ENCODE peak calls at places on chromosomes 3 and 15, in five cellular contexts. B is gastrocnemius medialis, A is uterus, S is adrenal gland, E is breast epithelium. T is an unnamed sample.

GRCh38 chr15:31272558-31273257 is 53.9 kb upstream of the KLF13 start:
- DNase-seq in S (peak), B (peak), A (no peak), E (peak), T (no peak)

GRCh38 chr3:159669024-159669476 is 319.6 kb upstream of the IL12A start:
- DNase-seq in B (no peak), E (no peak), S (no peak), A (no peak), T (no peak)

GRCh38 chr3:104291878-104292277 is 1074.8 kb upstream of the ALCAM start:
- DNase-seq in A (no peak), B (no peak), S (no peak), E (no peak), T (no peak)

GRCh38 chr3:116291141-116291540 is 154.1 kb downstream of the LSAMP start:
- DNase-seq in E (no peak), S (no peak), B (no peak), A (no peak), T (no peak)

GRCh38 chr3:143820466-143821221 is 27.6 kb downstream of the SLC9A9 start:
- DNase-seq in S (peak), B (no peak), E (no peak), A (no peak), T (no peak)

GRCh38 chr3:10228248-10228950 is 19.9 kb upstream of the TATDN2 start:
- DNase-seq in S (no peak), B (no peak), E (no peak), A (no peak), T (no peak)

GRCh38 chr3:138923531-138923994 is 23.4 kb downstream of the FOXL2 start:
- DNase-seq in S (peak), B (peak), E (peak), A (peak), T (peak)

GRCh38 chr3:140358696-140359095 is 319.2 kb upstream of the TRIM42 start:
- DNase-seq in A (no peak), E (no peak), S (no peak), B (no peak), T (no peak)

GRCh38 chr15:100202309-100202943 is 139.3 kb downstream of the ADAMTS17 start:
- DNase-seq in S (no peak), B (no peak), A (no peak), E (no peak), T (no peak)

GRCh38 chr3:31377045-31377642 is 155.6 kb upstream of the STT3B start:
- DNase-seq in E (no peak), B (no peak), A (no peak), S (no peak), T (no peak)

GRCh38 chr3:170689218-170689874 is 103.5 kb upstream of the SLC7A14 start:
- DNase-seq in B (peak), E (peak), A (no peak), S (no peak), T (no peak)

GRCh38 chr3:24299236-24299635 is 195.4 kb downstream of the THRB start:
- DNase-seq in B (no peak), S (no peak), A (no peak), E (no peak), T (no peak)

GRCh38 chr3:129036234-129037092 is 24.1 kb upstream of the GP9 start:
- DNase-seq in S (no peak), B (no peak), A (no peak), E (no peak), T (no peak)

GRCh38 chr15:22838292-22839042 is at the start of gene NIPA2:
- DNase-seq in A (peak), S (peak), B (peak), E (peak), T (peak)

GRCh38 chr3:54891540-54891897 is 36.3 kb downstream of the LRTM1 start:
- DNase-seq in E (peak), B (peak), S (peak), A (peak), T (no peak)

GRCh38 chr3:182755308-182756106 is 37.8 kb upstream of the ATP11B start:
- DNase-seq in B (no peak), A (no peak), E (no peak), S (no peak), T (no peak)

GRCh38 chr15:99955181-99955525 is 221.9 kb upstream of the LYSMD4 start:
- DNase-seq in S (peak), A (no peak), B (no peak), E (peak), T (no peak)

GRCh38 chr15:52287114-52287513 is 8.5 kb downstream of the MYO5C start:
- DNase-seq in S (no peak), E (no peak), B (no peak), A (no peak), T (no peak)

GRCh38 chr15:99967841-99968371 is 234.7 kb upstream of the LYSMD4 start:
- DNase-seq in E (no peak), B (no peak), A (no peak), S (peak), T (no peak)

GRCh38 chr3:98784666-98785600 is 21.8 kb downstream of the ST3GAL6 start:
- DNase-seq in A (no peak), S (no peak), B (no peak), E (no peak), T (no peak)

GRCh38 chr3:10470666-10471336 is 34.6 kb downstream of the ATP2B2 start:
- DNase-seq in A (no peak), E (no peak), S (no peak), B (peak), T (no peak)

GRCh38 chr15:99669250-99669649 is 64.0 kb downstream of the LYSMD4 start:
- DNase-seq in B (no peak), E (no peak), S (no peak), A (no peak), T (no peak)

GRCh38 chr3:16460273-16460672 is 53.2 kb downstream of the RFTN1 start:
- DNase-seq in E (no peak), S (no peak), A (no peak), B (no peak), T (no peak)

GRCh38 chr3:158058775-158059174 is 47.4 kb downstream of the SHOX2 start:
- DNase-seq in A (no peak), S (no peak), B (no peak), E (no peak), T (no peak)

GRCh38 chr3:105527538-105527937 is 160.8 kb downstream of the ALCAM start:
- DNase-seq in S (no peak), A (no peak), B (no peak), E (no peak), T (no peak)

GRCh38 chr3:9884555-9885165 is 4.6 kb upstream of the CIDEC start:
- DNase-seq in E (no peak), B (peak), S (peak), A (peak), T (peak)

GRCh38 chr3:60154011-60154410 is 1097.2 kb downstream of the FHIT start:
- DNase-seq in E (no peak), S (no peak), B (no peak), A (no peak), T (no peak)

GRCh38 chr3:67402873-67403272 is 251.5 kb downstream of the SUCLG2 start:
- DNase-seq in E (no peak), S (no peak), B (no peak), A (no peak), T (no peak)

GRCh38 chr3:152270145-152270870 is 1.6 kb downstream of the MBNL1 start:
- DNase-seq in A (no peak), E (no peak), S (no peak), B (no peak), T (peak)

GRCh38 chr3:12948891-12949711 is 107.7 kb upstream of the RPL32 start:
- DNase-seq in E (no peak), S (peak), B (no peak), A (no peak), T (peak)

GRCh38 chr3:27326211-27326948 is 42.8 kb downstream of the NEK10 start:
- DNase-seq in E (no peak), S (no peak), A (peak), B (peak), T (no peak)

GRCh38 chr15:92413511-92413910 is 19.8 kb downstream of the ST8SIA2 start:
- DNase-seq in B (no peak), E (no peak), A (no peak), S (no peak), T (no peak)

GRCh38 chr3:117903226-117903625 is 1131.4 kb downstream of the IGSF11 start:
- DNase-seq in S (no peak), B (no peak), E (no peak), A (no peak), T (no peak)

GRCh38 chr15:99749386-99749785 is 16.1 kb upstream of the LYSMD4 start:
- DNase-seq in A (no peak), B (no peak), S (no peak), E (no peak), T (peak)

GRCh38 chr3:186287723-186288122 is 74.3 kb downstream of the DGKG start:
- DNase-seq in S (no peak), E (no peak), A (no peak), B (no peak), T (no peak)

GRCh38 chr15:100633763-100634075 is 31.3 kb downstream of the ASB7 start:
- DNase-seq in E (no peak), A (no peak), B (no peak), S (no peak), T (no peak)

GRCh38 chr15:73143763-73144155 is 91.5 kb downstream of the NEO1 start:
- DNase-seq in A (no peak), E (no peak), S (no peak), B (no peak), T (no peak)

GRCh38 chr3:197423376-197423775 is 125.0 kb upstream of the DLG1 start:
- DNase-seq in E (no peak), S (no peak), B (no peak), A (no peak), T (no peak)

GRCh38 chr3:58238830-58239229 is 1.2 kb downstream of the ABHD6 start:
- DNase-seq in S (no peak), E (no peak), B (no peak), A (no peak), T (no peak)

GRCh38 chr3:58235970-58236369 is 1.6 kb upstream of the ABHD6 start:
- DNase-seq in E (no peak), B (no peak), A (no peak), S (no peak), T (no peak)

GRCh38 chr3:58237238-58237939 is at the start of gene ABHD6:
- DNase-seq in B (peak), A (peak), E (peak), S (peak), T (peak)

GRCh38 chr3:58236527-58237237 is 910 bp upstream of the ABHD6 start:
- DNase-seq in B (peak), S (no peak), E (no peak), A (no peak), T (no peak)

DNA sequence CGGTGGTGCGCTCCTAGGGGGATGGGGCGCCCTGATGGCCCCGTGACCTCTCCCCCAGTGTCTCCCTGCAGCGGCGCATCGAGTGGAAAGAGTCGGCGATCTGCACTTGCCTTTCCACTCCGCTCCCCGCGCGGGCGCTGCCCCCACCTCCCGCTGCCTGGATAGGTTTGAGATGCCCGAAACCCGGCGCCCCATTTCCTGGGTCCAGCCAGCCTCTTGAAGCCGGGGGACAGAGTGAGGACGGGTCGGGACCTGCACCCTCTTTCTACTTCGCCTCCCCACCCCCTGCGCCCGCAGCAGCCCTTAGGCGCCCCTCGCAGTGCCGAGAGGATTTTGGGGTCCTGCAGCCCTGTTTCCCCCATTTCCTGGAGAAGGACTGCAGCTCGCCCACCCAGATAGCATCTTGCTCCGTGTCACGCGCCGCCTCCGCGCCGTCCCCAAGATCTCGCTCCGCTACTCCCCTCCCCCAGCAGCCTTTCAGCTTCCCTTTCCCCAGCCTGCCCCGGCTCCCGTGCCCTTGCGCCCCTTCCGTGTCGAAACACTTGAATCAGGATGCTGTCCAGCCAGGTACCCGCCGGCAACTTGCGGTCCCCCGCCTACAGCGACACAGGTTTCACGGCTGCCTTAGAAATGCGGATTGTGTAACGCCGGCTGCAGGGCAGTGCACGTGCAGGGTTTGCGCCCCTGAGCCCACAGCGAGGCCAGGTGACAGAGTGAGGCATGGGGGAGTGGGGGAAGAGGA is 519 bp downstream of the ABHD6 start:
- DNase-seq in S (peak), A (peak), B (peak), E (no peak), T (peak)
- TF ChIP-seq POLR2A in S (no peak), A (no peak), B (no peak), E (no peak), T (no peak)

DNA sequence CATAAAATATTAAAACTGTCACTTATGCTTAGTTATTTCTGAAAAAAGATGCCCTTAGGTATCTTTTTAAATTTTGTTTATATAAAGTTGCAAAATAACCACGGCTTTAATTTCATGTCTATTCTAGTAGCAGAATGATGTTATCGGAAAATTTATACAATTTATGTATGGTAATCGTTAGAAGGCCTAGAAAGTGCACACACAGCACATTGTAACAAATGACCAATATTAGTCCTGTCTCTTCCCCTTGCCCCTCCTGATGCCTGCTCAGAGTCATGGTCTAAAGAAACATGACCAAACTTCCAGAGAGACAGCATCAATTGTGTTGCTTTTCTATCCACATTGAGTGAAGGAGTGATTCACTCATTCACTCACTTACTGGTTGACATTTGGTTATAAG is 6.2 kb upstream of the LPP start:
- DNase-seq in A (no peak), S (no peak), E (no peak), B (no peak), T (no peak)
- TF ChIP-seq POLR2A in A (no peak), S (no peak), E (no peak), B (no peak), T (no peak)

DNA sequence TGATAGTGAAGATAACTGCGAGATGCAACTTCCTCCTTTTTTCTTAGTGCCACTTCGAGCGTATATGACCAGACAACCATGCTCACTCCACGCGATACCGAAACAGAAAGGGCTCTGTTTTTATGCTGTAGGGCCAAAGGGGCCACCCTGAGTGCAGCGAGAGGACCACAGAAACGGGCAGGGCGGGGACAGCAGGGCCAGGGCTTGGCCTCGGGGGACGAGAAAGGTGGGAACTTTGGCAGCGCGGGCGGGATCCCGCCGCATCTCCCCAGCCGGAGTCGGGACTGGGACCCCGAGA is 480 bp downstream of the VPS13C start:
- DNase-seq in S (peak), A (peak), E (peak), B (peak), T (peak)
- TF ChIP-seq POLR2A in S (no peak), A (no peak), E (no peak), B (no peak), T (no peak)

DNA sequence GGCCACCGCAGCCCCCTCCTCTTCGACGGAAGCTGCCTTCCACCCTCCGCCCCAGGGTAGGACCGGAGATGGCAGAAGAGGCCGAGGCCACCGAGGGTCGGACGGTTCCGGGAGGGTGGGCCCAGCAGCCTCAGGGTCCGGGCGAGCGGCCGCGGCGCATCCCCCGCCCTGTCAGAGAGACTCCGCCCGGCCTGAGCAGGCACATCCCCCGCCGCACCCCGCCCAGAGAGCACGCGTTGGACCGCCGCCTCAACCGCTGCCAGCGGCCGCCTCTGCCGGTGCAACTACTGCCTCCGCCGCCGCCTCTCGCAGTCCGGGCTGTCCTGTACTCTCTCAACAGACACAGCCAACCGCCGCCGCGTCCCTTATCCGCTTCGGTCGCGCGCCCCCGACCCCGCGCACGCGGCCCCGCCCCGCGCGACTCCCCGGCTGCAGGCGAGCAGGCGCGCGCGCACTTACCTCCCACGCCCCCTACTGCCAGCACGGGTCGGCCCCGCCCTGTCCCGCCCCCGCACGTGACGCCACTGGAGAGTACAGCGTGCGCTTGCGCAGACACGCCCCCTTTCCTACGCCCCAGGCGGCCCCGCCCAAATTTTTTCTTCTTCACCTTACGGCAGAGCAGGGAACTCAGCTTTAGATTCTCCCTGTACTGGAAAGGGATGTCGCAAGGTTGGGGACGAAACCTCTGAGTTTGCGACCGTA is at the start of gene MYO9A:
- DNase-seq in S (peak), A (peak), E (peak), B (peak), T (peak)
- TF ChIP-seq POLR2A in S (peak), A (peak), E (peak), B (peak), T (peak)

GRCh38 chr3:156691920-156692319 is 17.5 kb downstream of the TIPARP start:
- DNase-seq in S (no peak), A (no peak), B (no peak), E (no peak), T (no peak)
- TF ChIP-seq POLR2A in S (no peak), A (no peak), B (no peak), E (no peak), T (no peak)

GRCh38 chr3:4813855-4814254 is 165.4 kb upstream of the BHLHE40 start:
- DNase-seq in E (no peak), A (no peak), S (no peak), B (no peak), T (no peak)
- TF ChIP-seq POLR2A in E (no peak), A (no peak), S (no peak), B (no peak), T (no peak)

GRCh38 chr15:72117448-72117697 is 577 bp downstream of the MYO9A start:
- DNase-seq in B (peak), A (peak), S (peak), E (peak), T (peak)

GRCh38 chr15:72113347-72114031 is 4.5 kb downstream of the MYO9A start:
- DNase-seq in S (no peak), B (no peak), E (no peak), A (no peak), T (no peak)

GRCh38 chr15:72112805-72113204 is 5.1 kb downstream of the MYO9A start:
- DNase-seq in A (no peak), B (no peak), E (no peak), S (no peak), T (no peak)

GRCh38 chr15:72116680-72117447 is 1.1 kb downstream of the MYO9A start:
- DNase-seq in A (peak), E (peak), B (peak), S (peak), T (peak)

DNA sequence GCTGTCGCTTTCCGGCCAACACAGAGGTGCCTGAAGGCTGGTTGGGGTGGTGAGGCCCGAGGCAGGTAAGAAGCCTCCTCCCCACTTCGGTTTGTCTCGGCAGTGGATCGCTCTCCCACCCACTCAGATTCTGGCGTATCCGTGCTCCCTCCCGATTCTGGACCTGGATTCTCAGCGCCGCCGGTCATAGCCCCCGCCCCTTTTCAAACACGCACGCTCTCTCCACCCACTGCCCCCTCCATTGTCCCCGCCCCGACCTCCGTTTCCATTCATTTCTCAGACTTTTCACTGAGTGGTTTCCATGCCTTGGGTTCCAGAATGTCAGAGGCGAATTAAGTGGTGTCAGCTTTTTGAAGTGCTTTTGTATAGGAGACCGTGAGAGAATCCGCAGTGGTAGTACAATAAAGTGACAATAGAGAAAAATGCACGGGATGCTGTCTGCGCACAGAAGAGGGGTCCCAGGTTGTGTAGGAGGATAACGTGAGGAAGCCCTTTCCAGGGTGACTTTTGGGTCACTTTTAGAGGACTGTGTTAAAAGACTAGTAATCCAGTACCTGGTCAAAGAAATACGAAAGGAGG is at the start of gene SENP8:
- DNase-seq in B (no peak), E (no peak), A (no peak), S (no peak), T (no peak)
- TF ChIP-seq POLR2A in B (no peak), E (no peak), A (no peak), S (no peak), T (peak)

GRCh38 chr15:68667800-68668625 is 89.2 kb downstream of the CORO2B start:
- DNase-seq in A (peak), S (no peak), E (no peak), B (no peak), T (no peak)
- TF ChIP-seq POLR2A in A (no peak), S (no peak), E (no peak), B (no peak), T (no peak)

T was measured in erythroblast.